ENCODE peak calls at places on chromosomes 2 and 18, in four cellular contexts. W, B, A and M are unnamed samples.

GRCh38 chr2:235605306-235605998 is 111.6 kb downstream of the AGAP1 start:
- DNase-seq in A (peak; percentile 97), W (no peak), B (peak; percentile 91), M (peak; percentile 49)

GRCh38 chr2:41968182-41968578 is 79.6 kb upstream of the PKDCC start:
- DNase-seq in A (no peak), W (no peak), B (no peak), M (no peak)

GRCh38 chr2:132670104-132670960 is at the start of gene LYPD1:
- DNase-seq in B (peak; percentile 55), A (no peak), W (no peak), M (no peak)

GRCh38 chr2:80070587-80070986 is 234.0 kb downstream of the LRRTM1 start:
- DNase-seq in W (no peak), B (no peak), A (no peak), M (no peak)

GRCh38 chr2:41922177-41922576 is 125.6 kb upstream of the PKDCC start:
- DNase-seq in B (no peak), A (no peak), W (no peak), M (no peak)

GRCh38 chr2:147934881-147935280 is 85.7 kb downstream of the ORC4 start:
- DNase-seq in A (no peak), W (no peak), B (no peak), M (no peak)

GRCh38 chr2:174450021-174450816 is 36.6 kb downstream of the GPR155 start:
- DNase-seq in A (no peak), B (no peak), W (no peak), M (no peak)

GRCh38 chr2:84022810-84023431 is 436.2 kb downstream of the SUCLG1 start:
- DNase-seq in B (peak; percentile 57), W (peak; percentile 4), A (peak; percentile 58), M (no peak)

GRCh38 chr2:46489430-46489829 is 10.1 kb downstream of the TMEM247 start:
- DNase-seq in W (no peak), A (no peak), B (no peak), M (no peak)

GRCh38 chr2:224882291-224883171 is 159.7 kb downstream of the DOCK10 start:
- DNase-seq in A (peak; percentile 80), B (no peak), W (peak; percentile 36), M (no peak)

GRCh38 chr2:96868555-96869280 is 1.2 kb downstream of the SEMA4C start:
- DNase-seq in W (peak; percentile 77), A (peak; percentile 95), B (peak; percentile 94), M (peak; percentile 84)

GRCh38 chr18:62345909-62346308 is 20.8 kb downstream of the TNFRSF11A start:
- DNase-seq in B (no peak), A (no peak), W (no peak), M (no peak)

GRCh38 chr2:61396005-61396404 is 74.9 kb downstream of the USP34 start:
- DNase-seq in B (no peak), W (no peak), A (peak; percentile 13), M (no peak)

GRCh38 chr18:45920367-45920766 is 46.8 kb downstream of the EPG5 start:
- DNase-seq in B (peak; percentile 98), A (peak; percentile 86), W (no peak), M (peak; percentile 61)

GRCh38 chr18:78595924-78596573 is 383.6 kb upstream of the SALL3 start:
- DNase-seq in B (no peak), A (no peak), W (no peak), M (no peak)

GRCh38 chr2:86372641-86373502 is 35.4 kb upstream of the REEP1 start:
- DNase-seq in W (no peak), A (peak; percentile 63), B (peak; percentile 77), M (peak; percentile 41)

GRCh38 chr2:31197166-31197565 is 20.1 kb downstream of the CAPN14 start:
- DNase-seq in B (no peak), A (no peak), W (no peak), M (no peak)

GRCh38 chr18:37124511-37124910 is 295.6 kb downstream of the KIAA1328 start:
- DNase-seq in W (no peak), B (no peak), A (no peak), M (no peak)

GRCh38 chr2:27922842-27923241 is 32.3 kb downstream of the BABAM2 start:
- DNase-seq in A (no peak), W (no peak), B (no peak), M (no peak)

GRCh38 chr2:187319441-187320108 is 128.5 kb downstream of the CALCRL start:
- DNase-seq in A (peak; percentile 77), B (no peak), W (no peak), M (no peak)

GRCh38 chr2:102258386-102259074 is 52.8 kb upstream of the IL1RL1 start:
- DNase-seq in A (peak; percentile 94), W (peak; percentile 26), B (no peak), M (no peak)

GRCh38 chr2:136534817-136535216 is 230.5 kb upstream of the THSD7B start:
- DNase-seq in B (no peak), A (no peak), W (no peak), M (no peak)

GRCh38 chr2:12948231-12948962 is 231.7 kb downstream of the TRIB2 start:
- DNase-seq in W (no peak), B (no peak), A (peak; percentile 39), M (no peak)

GRCh38 chr2:84492571-84492970 is 23.7 kb upstream of the DNAH6 start:
- DNase-seq in W (no peak), B (no peak), A (no peak), M (no peak)

GRCh38 chr2:64203131-64204005 is 59.1 kb upstream of the PELI1 start:
- DNase-seq in A (peak; percentile 17), W (no peak), B (no peak), M (no peak)

GRCh38 chr2:68188831-68189230 is 31.1 kb downstream of the PNO1 start:
- DNase-seq in W (no peak), B (no peak), A (no peak), M (no peak)

GRCh38 chr18:73774836-73775509 is 372.7 kb downstream of the FBXO15 start:
- DNase-seq in A (no peak), W (no peak), B (no peak), M (no peak)

GRCh38 chr2:232377841-232378734 is 463 bp upstream of the ALPP start:
- DNase-seq in W (no peak), A (no peak), B (no peak), M (no peak)

GRCh38 chr2:27278010-27278409 is 2.8 kb downstream of the DNAJC5G start:
- DNase-seq in B (no peak), A (no peak), W (no peak), M (no peak)

GRCh38 chr18:55422456-55423185 is 165.4 kb downstream of the TCF4 start:
- DNase-seq in A (peak; percentile 76), W (no peak), B (no peak), M (no peak)

GRCh38 chr2:231413456-231413855 is 17.9 kb downstream of the B3GNT7 start:
- DNase-seq in W (no peak), B (no peak), A (no peak), M (no peak)

GRCh38 chr2:51028829-51029228 is 3.1 kb downstream of the NRXN1 start:
- DNase-seq in B (no peak), A (peak; percentile 1), W (peak; percentile 55), M (no peak)

GRCh38 chr2:40746150-40746549 is 294.3 kb upstream of the SLC8A1 start:
- DNase-seq in A (peak; percentile 14), W (no peak), B (peak; percentile 48), M (no peak)

GRCh38 chr18:45839415-45840395 is 14.2 kb downstream of the SIGLEC15 start:
- DNase-seq in B (peak; percentile 74), A (peak; percentile 85), W (no peak), M (no peak)

GRCh38 chr2:168694876-168695275 is 107.6 kb upstream of the NOSTRIN start:
- DNase-seq in W (no peak), B (no peak), A (no peak), M (no peak)

GRCh38 chr18:725641-726040 is 13.2 kb upstream of the ENOSF1 start:
- DNase-seq in W (no peak), A (no peak), B (no peak), M (no peak)

GRCh38 chr2:121617042-121617599 is 32.1 kb downstream of the CLASP1 start:
- DNase-seq in B (no peak), A (no peak), W (no peak), M (no peak)

GRCh38 chr2:231487197-231487596 is 22.9 kb upstream of the NCL start:
- DNase-seq in B (no peak), A (no peak), W (no peak), M (no peak)

GRCh38 chr2:5230443-5230842 is 461.7 kb upstream of the SOX11 start:
- DNase-seq in B (no peak), A (no peak), W (no peak), M (no peak)

GRCh38 chr2:180907731-180908130 is 72.7 kb upstream of the UBE2E3 start:
- DNase-seq in W (no peak), B (no peak), A (peak; percentile 28), M (no peak)

DNA sequence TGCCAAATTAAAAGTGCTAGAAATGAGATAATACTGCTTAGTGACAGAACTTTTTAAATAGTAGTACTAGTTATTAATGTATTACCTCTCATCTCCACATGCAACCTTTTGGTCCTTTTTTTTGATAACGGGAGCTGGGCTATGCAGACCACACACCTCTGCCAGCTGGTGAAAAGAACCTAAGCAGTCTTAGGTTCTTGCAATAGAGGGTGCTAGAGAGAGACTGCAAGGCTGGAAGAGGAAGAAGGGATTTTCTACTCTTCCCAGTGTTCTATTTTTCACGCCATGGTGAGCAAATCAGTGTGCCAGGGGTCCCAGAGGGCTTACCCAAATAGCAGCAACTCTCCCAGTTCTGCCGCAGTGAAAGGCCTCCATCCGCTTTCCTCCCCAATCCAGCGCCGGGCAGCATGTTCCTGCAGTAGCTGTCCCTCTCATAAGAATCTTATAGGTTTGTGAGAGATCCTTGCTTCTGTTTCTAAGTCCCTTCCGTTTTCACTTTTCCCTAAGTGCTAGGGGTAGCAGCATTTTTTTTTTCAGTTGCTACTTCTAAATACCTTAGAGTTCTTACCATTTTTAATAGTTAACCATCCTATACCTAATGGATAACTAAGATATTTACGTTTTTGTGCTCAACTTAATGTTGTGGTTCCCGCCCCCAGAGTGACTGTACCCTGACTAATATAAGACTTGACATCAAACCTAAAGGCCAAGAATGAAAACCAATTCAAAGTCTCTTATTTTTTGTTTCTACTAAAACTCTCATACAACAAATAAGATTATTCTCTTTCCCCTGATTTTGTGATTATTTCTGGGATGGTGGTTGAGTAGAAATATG is 69.4 kb upstream of the UBE2E3 start:
- DNase-seq in B (no peak), A (no peak), W (no peak), M (no peak)
- H3K4me3 ChIP-seq in B (no peak overlapping the region), A (no peak overlapping the region), W (no peak overlapping the region), M (no peak overlapping the region)

GRCh38 chr2:19736191-19736831 is 165.5 kb downstream of the TTC32 start:
- DNase-seq in B (no peak), W (no peak), A (no peak), M (no peak)
- H3K4me3 ChIP-seq in B (no peak overlapping the region), W (no peak overlapping the region), A (no peak overlapping the region), M (no peak overlapping the region)

GRCh38 chr2:95039978-95040377 is 14.5 kb downstream of the MAL start:
- DNase-seq in W (no peak), B (no peak), A (no peak), M (no peak)
- H3K4me3 ChIP-seq in W (no peak overlapping the region), B (no peak overlapping the region), A (no peak overlapping the region), M (no peak overlapping the region)

GRCh38 chr2:100945930-100946607 is 56.0 kb upstream of the RPL31 start:
- DNase-seq in B (no peak), A (no peak), W (no peak), M (no peak)

GRCh38 chr2:100952512-100952911 is 49.6 kb upstream of the RPL31 start:
- DNase-seq in B (no peak), W (no peak), A (no peak), M (no peak)

GRCh38 chr2:100945433-100945740 is 56.7 kb upstream of the RPL31 start:
- DNase-seq in B (no peak), W (no peak), A (no peak), M (no peak)

GRCh38 chr2:100949377-100949776 is 52.7 kb upstream of the RPL31 start:
- DNase-seq in B (no peak), A (no peak), W (no peak), M (no peak)

GRCh38 chr2:100948965-100949364 is 53.1 kb upstream of the RPL31 start:
- DNase-seq in B (no peak), W (no peak), A (no peak), M (no peak)
- H3K4me3 ChIP-seq in B (no peak overlapping the region), W (no peak overlapping the region), A (no peak overlapping the region), M (no peak overlapping the region)